ENCODE peak calls at places on chromosomes 6 and 20, in four cellular contexts. X is CD4-positive, CD25-positive, alpha-beta regulatory T cell; S is heart right ventricle; R is BE2C. F is an unnamed sample. For H3K9me3 and H3K36me3, the result is how much of the 10 kb centered on the place peaks cover.

GRCh38 chr6:9380568-9380967 is 945.2 kb upstream of the SLC35B3 start:
- DNase-seq in X (no peak), S (no peak), R (no peak), F (no peak)

GRCh38 chr20:34562643-34563042 is 4.1 kb downstream of the MAP1LC3A start:
- DNase-seq in X (no peak), S (no peak), R (peak), F (peak)

GRCh38 chr6:107642348-107643347 is 152.7 kb downstream of the SOBP start:
- DNase-seq in X (no peak), S (no peak), R (no peak), F (no peak)

GRCh38 chr6:41405941-41406340 is 70.5 kb downstream of the NCR2 start:
- DNase-seq in X (no peak), S (no peak), R (no peak), F (no peak)

GRCh38 chr20:61373055-61373399 is 121.0 kb downstream of the CDH4 start:
- DNase-seq in X (no peak), S (no peak), R (no peak), F (no peak)

GRCh38 chr6:108578595-108579038 is 17.9 kb downstream of the FOXO3 start:
- DNase-seq in X (no peak), S (no peak), R (no peak), F (no peak)

GRCh38 chr20:9021699-9022098 is 47.2 kb upstream of the PLCB4 start:
- DNase-seq in X (no peak), S (no peak), R (no peak), F (no peak)

GRCh38 chr6:38973178-38974057 is 75.2 kb upstream of the GLP1R start:
- DNase-seq in X (peak), S (no peak), R (peak), F (peak)

GRCh38 chr6:119129968-119130484 is 51.6 kb upstream of the FAM184A start:
- DNase-seq in X (no peak), S (no peak), R (no peak), F (no peak)

GRCh38 chr6:15399651-15400470 is 154.0 kb downstream of the JARID2 start:
- DNase-seq in X (no peak), S (peak), R (peak), F (peak)

GRCh38 chr6:29456971-29457370 is at the start of the genes OR11A1 and OR2H1:
- DNase-seq in X (no peak), S (no peak), R (no peak), F (no peak)

GRCh38 chr6:106556368-106556960 is 72.8 kb downstream of the RTN4IP1 start:
- DNase-seq in X (peak), S (no peak), R (no peak), F (no peak)

GRCh38 chr6:166556871-166557322 is 29.6 kb downstream of the RAMACL start:
- DNase-seq in X (no peak), S (peak), R (no peak), F (peak)

GRCh38 chr6:30145818-30146217 is 9.9 kb downstream of the TRIM40 start:
- DNase-seq in X (no peak), S (no peak), R (no peak), F (no peak)

GRCh38 chr6:84074988-84075781 is 41.6 kb downstream of the MRAP2 start:
- DNase-seq in X (no peak), S (no peak), R (peak), F (peak)

GRCh38 chr6:139858444-139858843 is 484.0 kb upstream of the CITED2 start:
- DNase-seq in X (no peak), S (no peak), R (no peak), F (no peak)

GRCh38 chr20:15759546-15760216 is 813.6 kb downstream of the KIF16B start:
- DNase-seq in X (no peak), S (no peak), R (peak), F (no peak)

GRCh38 chr6:139398658-139399057 is 24.2 kb upstream of the CITED2 start:
- DNase-seq in X (no peak), S (no peak), R (no peak), F (no peak)

GRCh38 chr20:45834797-45835161 is 1.2 kb downstream of the SNX21 start:
- DNase-seq in X (no peak), S (peak), R (no peak), F (no peak)

GRCh38 chr6:133241088-133241900 is at the start of gene EYA4:
- DNase-seq in X (no peak), S (peak), R (peak), F (peak)

DNA sequence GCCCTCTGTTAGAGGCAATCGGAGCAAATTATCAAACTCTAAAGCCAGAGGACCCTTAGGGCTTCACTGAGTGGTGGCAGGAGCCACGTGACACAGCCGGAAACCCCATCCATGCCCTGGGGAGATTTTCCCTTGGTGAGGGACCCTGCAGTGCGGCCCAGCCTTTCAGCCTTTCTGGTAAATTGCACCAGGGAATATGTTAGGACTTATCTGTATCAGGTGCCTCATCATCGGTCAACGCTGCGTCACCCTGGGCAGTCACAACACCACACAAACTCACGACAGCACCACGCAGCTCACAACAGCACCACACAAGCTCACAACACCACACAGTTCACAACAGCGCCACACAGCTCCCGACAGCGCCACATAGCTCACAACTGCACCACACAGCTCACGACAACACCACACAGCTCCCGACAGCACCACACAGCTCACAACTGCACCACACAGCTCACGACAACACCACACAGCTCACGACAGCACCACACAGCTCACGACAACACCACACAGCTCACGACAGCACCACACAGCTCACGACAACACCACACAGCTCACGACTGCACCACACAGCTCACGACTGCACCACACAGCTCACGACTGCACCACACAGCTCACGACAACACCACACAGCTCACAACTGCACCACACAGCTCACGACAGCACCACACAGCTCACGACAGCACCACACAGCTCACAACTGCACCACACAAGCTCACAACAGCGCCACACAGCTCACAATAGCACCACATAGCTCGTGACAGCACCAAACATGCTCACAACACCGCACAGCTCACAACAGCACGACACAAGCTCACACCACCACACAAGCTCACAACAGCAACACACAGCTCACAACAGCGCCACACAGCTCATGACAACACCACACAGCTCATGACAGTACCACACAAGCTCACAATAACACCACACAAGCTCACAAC is 199.0 kb downstream of the DLL1 start:
- DNase-seq in X (no peak), S (no peak), R (no peak), F (no peak)
- H3K9me3 ChIP-seq in X (under half), S (under half), R (under half), F (under half)

DNA sequence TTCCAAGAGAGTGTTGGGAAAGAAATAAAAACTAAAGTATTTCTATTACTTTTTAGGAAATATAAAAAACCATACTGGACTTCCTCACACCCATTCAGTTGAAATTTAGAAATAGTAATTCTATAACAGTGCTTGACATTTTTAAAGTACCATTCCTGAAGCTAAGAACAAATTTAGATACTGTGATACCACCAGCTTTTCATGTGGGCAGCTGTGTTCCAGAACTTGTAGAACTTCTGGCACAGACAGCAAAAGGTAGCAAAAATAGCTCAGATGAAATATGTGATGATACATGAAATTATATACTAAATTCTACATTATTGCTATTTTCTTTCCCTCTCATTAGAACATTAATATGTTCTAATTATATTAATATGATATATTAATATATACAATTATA is 346.5 kb downstream of the SYNE1 start:
- DNase-seq in X (no peak), S (no peak), R (no peak), F (no peak)
- H3K36me3 ChIP-seq in X (half or more), S (half or more), R (under half), F (under half)

GRCh38 chr6:50706575-50706974 is 6.8 kb upstream of the TFAP2D start:
- DNase-seq in X (no peak), S (no peak), R (no peak), F (no peak)
- H3K4me3 ChIP-seq in X (no peak), S (no peak), R (no peak), F (no peak)

DNA sequence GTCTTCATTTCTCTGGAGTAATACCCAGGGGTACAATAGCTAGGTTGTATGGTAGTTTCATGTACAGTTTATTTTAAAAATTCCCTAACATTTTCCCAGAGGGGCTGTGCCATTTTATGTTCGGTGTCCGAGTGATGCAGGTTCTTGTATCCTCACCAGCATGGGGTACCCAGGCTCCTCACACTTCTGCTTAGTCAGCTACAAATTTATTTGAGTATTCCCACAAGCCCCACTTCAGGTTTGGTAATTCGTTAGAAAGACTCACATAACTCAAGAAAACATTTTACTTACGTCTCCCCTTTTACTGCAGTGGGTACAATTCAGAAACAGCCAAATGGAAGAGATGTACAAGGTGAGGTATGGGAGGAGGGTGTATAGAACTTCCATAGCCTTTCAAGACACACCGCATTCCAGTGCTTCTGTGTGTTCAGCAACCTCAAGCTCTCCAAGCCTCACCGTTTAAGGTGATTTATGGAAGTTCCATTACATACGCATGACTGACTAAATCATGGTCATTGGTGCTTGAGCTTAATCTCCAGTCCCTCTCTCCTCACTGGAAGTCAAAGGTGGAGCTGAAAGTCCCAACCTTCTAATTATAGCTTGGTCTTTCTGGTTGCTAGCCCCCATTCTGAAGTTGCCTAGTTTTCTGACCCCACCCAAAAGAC is 18.1 kb downstream of the RIPK1 start:
- DNase-seq in X (no peak), S (no peak), R (no peak), F (no peak)
- H3K9me3 ChIP-seq in X (under half), S (under half), R (under half), F (under half)